ENCODE peak calls at places on chromosomes 7 and 10, in eight cellular contexts. J, E, P, F, Q, N, A and Y are unnamed samples.

GRCh38 chr7:34298492-34298891 is 359.5 kb upstream of the NPSR1 start:
- DNase-seq in J (no peak), E (no peak), P (no peak), F (no peak), Q (no peak), N (no peak), A (no peak), Y (no peak)

GRCh38 chr10:126062132-126063032 is 166.0 kb downstream of the FANK1 start:
- DNase-seq in J (peak; percentile 78), E (peak; percentile 95), P (peak; percentile 88), F (peak; percentile 89), Q (no peak), N (no peak), A (peak; percentile 69), Y (peak; percentile 62)

GRCh38 chr7:95441042-95441823 is 6.4 kb upstream of the PON2 start:
- DNase-seq in J (no peak), E (no peak), P (no peak), F (peak; percentile 97), Q (no peak), N (no peak), A (no peak), Y (no peak)

GRCh38 chr7:7181519-7182155 is 707 bp upstream of the C1GALT1 start:
- DNase-seq in J (peak; percentile 83), E (no peak), P (peak; percentile 38), F (peak; percentile 82), Q (peak; percentile 82), N (peak; percentile 16), A (peak; percentile 67), Y (peak; percentile 15)

GRCh38 chr7:146000882-146001281 is 115.7 kb upstream of the CNTNAP2 start:
- DNase-seq in J (no peak), E (no peak), P (no peak), F (no peak), Q (no peak), N (no peak), A (no peak), Y (no peak)

GRCh38 chr10:63628526-63629362 is 107.5 kb downstream of the REEP3 start:
- DNase-seq in J (peak; percentile 74), E (peak; percentile 76), P (peak; percentile 56), F (no peak), Q (peak; percentile 64), N (peak; percentile 67), A (peak; percentile 72), Y (peak; percentile 52)

GRCh38 chr7:90720970-90721768 is 125.0 kb downstream of the CDK14 start:
- DNase-seq in J (peak; percentile 86), E (no peak), P (peak; percentile 35), F (no peak), Q (peak; percentile 43), N (no peak), A (peak; percentile 61), Y (peak; percentile 78)

GRCh38 chr10:69179089-69179742 is 818 bp upstream of the SUPV3L1 start:
- DNase-seq in J (no peak), E (no peak), P (peak; percentile 22), F (no peak), Q (no peak), N (no peak), A (peak; percentile 20), Y (peak; percentile 16)

GRCh38 chr10:60206735-60207134 is 182.9 kb downstream of the ANK3 start:
- DNase-seq in J (peak; percentile 80), E (no peak), P (no peak), F (no peak), Q (no peak), N (no peak), A (peak; percentile 69), Y (no peak)

GRCh38 chr7:151860771-151861170 is 16.1 kb downstream of the PRKAG2 start:
- DNase-seq in J (no peak), E (peak; percentile 32), P (no peak), F (no peak), Q (no peak), N (no peak), A (no peak), Y (no peak)

GRCh38 chr10:103450201-103450695 is 1.9 kb downstream of the CALHM2 start:
- DNase-seq in J (no peak), E (no peak), P (no peak), F (no peak), Q (no peak), N (no peak), A (no peak), Y (no peak)

GRCh38 chr10:103454026-103454425 is 1.9 kb upstream of the CALHM2 start:
- DNase-seq in J (no peak), E (no peak), P (no peak), F (no peak), Q (no peak), N (no peak), A (no peak), Y (no peak)

GRCh38 chr10:103451091-103451801 is 924 bp downstream of the CALHM2 start:
- DNase-seq in J (peak; percentile 77), E (peak; percentile 92), P (peak; percentile 82), F (peak; percentile 25), Q (no peak), N (no peak), A (peak; percentile 53), Y (peak; percentile 79)

GRCh38 chr10:103452714-103453230 is 602 bp upstream of the CALHM2 start:
- DNase-seq in J (no peak), E (no peak), P (no peak), F (no peak), Q (no peak), N (no peak), A (no peak), Y (no peak)

DNA sequence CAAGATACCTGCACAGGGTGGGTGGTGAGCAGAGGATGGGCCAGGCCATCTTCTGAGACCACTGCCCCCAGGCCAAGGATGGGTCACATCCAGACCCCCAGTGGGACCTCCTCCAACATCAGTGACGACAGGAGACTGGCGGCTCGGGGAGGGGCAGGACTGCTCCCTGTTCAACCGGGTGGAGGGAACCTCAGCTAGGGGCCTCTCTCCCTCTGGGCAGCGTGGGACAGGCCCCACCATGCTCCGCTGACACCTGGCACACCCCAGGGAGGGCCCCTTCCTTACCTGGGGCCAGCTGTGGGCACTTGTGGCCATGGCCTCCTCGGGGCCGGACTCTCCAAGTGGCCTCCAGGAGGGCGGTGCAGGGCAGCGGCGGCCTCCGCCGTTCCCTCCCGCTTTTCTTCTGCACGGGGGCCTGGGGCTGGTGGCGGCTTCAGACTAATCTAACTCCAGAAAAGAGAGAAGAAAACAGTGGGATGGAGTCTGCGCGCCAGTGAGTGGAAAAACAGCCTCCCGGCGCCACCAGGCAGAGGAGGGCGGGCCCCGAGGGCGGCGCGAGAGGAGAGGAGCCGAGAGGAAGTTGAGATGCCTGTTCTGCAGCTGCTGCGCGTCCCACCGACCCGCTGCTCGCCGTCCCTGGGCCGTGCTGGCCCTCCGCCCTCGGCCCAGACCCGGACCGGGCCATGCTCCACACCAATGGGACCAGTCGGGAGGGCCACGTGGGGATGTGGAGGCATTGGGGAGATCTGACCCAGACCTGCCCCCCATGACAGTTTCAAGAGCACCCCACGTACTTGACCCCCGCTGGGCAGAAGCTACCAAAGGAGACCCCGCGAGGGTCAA is at the start of gene CALHM2:
- DNase-seq in J (peak; percentile 82), E (peak; percentile 90), P (peak; percentile 83), F (peak; percentile 31), Q (peak; percentile 75), N (peak; percentile 34), A (peak; percentile 68), Y (peak; percentile 76)
- H3K4me1 ChIP-seq in J (peaks cover 11% of the 10 kb centered on the region), E (peaks cover 22% of the 10 kb centered on the region), P (peaks cover 9% of the 10 kb centered on the region), F (peaks cover 18% of the 10 kb centered on the region), Q (no peaks in the 10 kb centered on the region), N (no peaks in the 10 kb centered on the region), A (peaks cover 9% of the 10 kb centered on the region), Y (peaks cover 7% of the 10 kb centered on the region)

GRCh38 chr10:52368725-52369124 is 54.6 kb downstream of the DKK1 start:
- DNase-seq in J (no peak), E (no peak), P (no peak), F (peak; percentile 8), Q (peak; percentile 36), N (no peak), A (no peak), Y (no peak)
- TF ChIP-seq CTCF in J (no peak), E (no peak), P (no peak), F (no peak), Q (peak; percentile 67), N (no peak), A (no peak), Y (no peak)

DNA sequence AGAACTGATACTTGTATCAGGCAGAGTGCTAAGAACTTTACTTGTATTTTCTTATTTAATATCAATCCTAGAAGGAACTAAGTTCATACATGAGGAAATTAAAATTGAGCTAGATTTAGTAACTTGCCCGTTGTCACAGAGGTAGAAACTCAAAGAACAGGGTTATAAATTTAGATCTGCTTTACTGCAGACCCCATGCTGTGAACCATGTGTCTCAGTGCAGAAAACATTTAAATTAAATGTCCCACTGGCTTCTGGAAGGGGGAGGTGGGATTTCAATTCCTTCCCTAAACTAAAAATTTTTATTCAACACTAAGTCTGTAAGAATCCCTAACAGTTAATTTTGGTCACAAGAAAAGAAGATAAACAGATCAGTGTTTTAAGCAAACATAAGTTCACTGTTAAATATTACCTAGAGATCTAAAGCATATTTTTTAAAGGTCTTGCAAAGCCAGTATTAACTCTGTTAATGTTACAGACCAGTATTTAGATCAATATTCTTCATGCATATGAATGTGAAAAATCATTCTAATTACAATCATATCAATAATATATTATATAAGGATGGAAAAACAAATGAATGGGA is 23.1 kb downstream of the WASL start:
- DNase-seq in J (no peak), E (no peak), P (no peak), F (no peak), Q (no peak), N (no peak), A (no peak), Y (no peak)
- H3K4me1 ChIP-seq in J (no peaks in the 10 kb centered on the region), E (peaks cover under 1% of the 10 kb centered on the region), P (no peaks in the 10 kb centered on the region), F (peaks cover 78% of the 10 kb centered on the region), Q (peaks cover 56% of the 10 kb centered on the region), N (peaks cover 13% of the 10 kb centered on the region), A (no peaks in the 10 kb centered on the region), Y (peaks cover 18% of the 10 kb centered on the region)

DNA sequence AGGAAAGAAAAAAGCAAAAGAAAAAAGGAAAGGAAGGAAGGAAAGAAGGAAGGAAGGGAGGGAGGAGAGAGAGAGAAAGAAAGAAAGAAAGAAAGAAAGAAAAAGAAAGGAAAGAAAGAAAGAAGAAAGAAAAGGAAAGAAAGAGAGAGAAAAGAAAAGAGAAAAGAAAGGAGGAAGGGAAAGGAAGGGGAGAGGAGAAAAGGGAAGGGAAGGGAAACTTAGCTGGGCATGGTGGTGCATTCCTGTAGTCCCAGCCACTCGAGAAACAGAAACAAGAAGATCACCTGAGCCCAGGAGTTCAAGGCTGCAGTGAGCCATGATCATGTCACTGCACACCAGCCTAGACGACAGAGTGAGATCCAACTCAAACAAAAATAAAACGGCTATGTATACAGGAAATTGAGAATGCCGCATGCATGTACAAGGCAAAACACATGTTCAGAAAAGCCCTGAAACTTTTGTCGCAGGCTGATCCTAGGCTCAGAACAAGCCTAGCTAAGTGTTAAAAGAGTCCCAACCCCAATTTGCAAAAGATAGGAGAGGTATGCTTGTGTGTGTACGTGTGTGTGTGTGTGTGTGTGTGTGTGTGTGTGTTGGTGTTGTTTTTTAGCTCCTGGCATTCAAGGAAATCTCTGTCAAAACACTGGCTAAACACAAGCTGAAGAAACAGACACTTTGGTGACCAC is 6.5 kb upstream of the NPC1L1 start:
- DNase-seq in J (no peak), E (no peak), P (no peak), F (no peak), Q (no peak), N (peak; percentile 39), A (no peak), Y (no peak)
- TF ChIP-seq CTCF in J (no peak), E (no peak), P (no peak), F (no peak), Q (no peak), N (no peak), A (no peak), Y (no peak)

GRCh38 chr7:40595129-40595528 is 460.3 kb downstream of the SUGCT start:
- DNase-seq in J (no peak), E (no peak), P (no peak), F (no peak), Q (no peak), N (no peak), A (no peak), Y (no peak)
- H3K4me1 ChIP-seq in J (no peaks in the 10 kb centered on the region), E (no peaks in the 10 kb centered on the region), P (no peaks in the 10 kb centered on the region), F (no peaks in the 10 kb centered on the region), Q (no peaks in the 10 kb centered on the region), N (no peaks in the 10 kb centered on the region), A (no peaks in the 10 kb centered on the region), Y (peaks cover 4% of the 10 kb centered on the region)